ENCODE peak calls at places on chromosomes 13 and 19, in six cellular contexts. Q is T-helper 1 cell; U is activated effector memory CD4-positive, alpha-beta T cell treated with anti-CD3 and anti-CD28 coated beads, Interleukin-2, amount 50 U/mL, for 16 hours; M is NCI-H1694 treated with DMSO at 0.1 percent for 48 hours; Y is AG09319; X is skeletal muscle cell. O is an unnamed sample.

GRCh38 chr13:94123543-94123942 is 355.9 kb downstream of the DCT start:
- DNase-seq in M (no peak), U (no peak), Q (no peak), Y (no peak), X (no peak), O (no peak)

GRCh38 chr19:43524922-43525835 is 1.8 kb downstream of the ETHE1 start:
- DNase-seq in Q (peak; percentile 50), U (peak; percentile 79), Y (no peak), M (no peak), X (no peak), O (no peak)

GRCh38 chr19:47609885-47610545 is 1.1 kb downstream of the BICRA start:
- DNase-seq in X (no peak), U (peak; percentile 83), Q (peak; percentile 40), M (peak; percentile 8), Y (no peak), O (no peak)

GRCh38 chr19:38739440-38740251 is 4.6 kb downstream of the CAPN12 start:
- DNase-seq in U (no peak), Y (no peak), X (no peak), M (no peak), Q (no peak), O (no peak)

GRCh38 chr13:93244918-93245280 is 18.3 kb downstream of the GPC6 start:
- DNase-seq in M (no peak), X (no peak), Y (no peak), Q (no peak), U (no peak), O (no peak)

GRCh38 chr13:28628250-28628649 is 30.7 kb upstream of the POMP start:
- DNase-seq in Q (no peak), U (no peak), Y (no peak), X (no peak), M (no peak), O (no peak)

GRCh38 chr13:90107658-90108057 is 1239.8 kb upstream of the MIR17HG start:
- DNase-seq in Y (no peak), X (no peak), Q (no peak), U (no peak), M (no peak), O (no peak)

GRCh38 chr19:8355631-8356402 is 8.1 kb upstream of the ANGPTL4 start:
- DNase-seq in Y (peak; percentile 72), Q (no peak), U (no peak), M (no peak), X (peak; percentile 98), O (no peak)

GRCh38 chr13:77386880-77387606 is 60.1 kb upstream of the MYCBP2 start:
- DNase-seq in Q (no peak), M (no peak), X (peak; percentile 63), Y (peak; percentile 54), U (no peak), O (no peak)

GRCh38 chr19:38848299-38849146 is 1.3 kb downstream of the HNRNPL start:
- DNase-seq in U (no peak), M (no peak), Y (no peak), X (no peak), Q (no peak), O (no peak)

GRCh38 chr19:51259348-51260245 is 8.7 kb downstream of the SIGLECL1 start:
- DNase-seq in Y (no peak), U (peak; percentile 77), M (no peak), Q (peak; percentile 72), X (no peak), O (no peak)

GRCh38 chr19:17515408-17516149 is 4.1 kb downstream of the PGLS start:
- DNase-seq in Y (no peak), Q (no peak), X (no peak), M (no peak), U (no peak), O (no peak)

GRCh38 chr19:38061294-38061693 is 154.3 kb downstream of the SIPA1L3 start:
- DNase-seq in U (no peak), Y (peak; percentile 20), X (no peak), Q (no peak), M (no peak), O (no peak)

O was measured in esophagus muscularis mucosa.